ENCODE peak calls at places on chromosomes 5 and 9, in six cellular contexts. Z is stimulated activated CD4-positive, alpha-beta T cell treated with anti-CD3 and anti-CD28 coated beads, Interleukin-12 subunit alpha, Interleukin-12 subunit beta, amount 100 ng/mL, for 4 hours; R is KBM-7; U is cardiac fibroblast; J is A549; K is Right ventricle myocardium superior. Q is an unnamed sample.

GRCh38 chr5:154394328-154394727 is 51.5 kb upstream of the SAP30L start:
- DNase-seq in Z (no peak), J (peak), U (no peak), R (no peak), K (no peak), Q (no peak)

GRCh38 chr9:76619645-76620044 is 144.6 kb upstream of the PCA3 start:
- DNase-seq in Z (no peak), K (no peak), J (no peak), R (no peak), U (peak), Q (peak)

GRCh38 chr5:32339198-32339597 is 26.5 kb upstream of the MTMR12 start:
- DNase-seq in R (peak), Z (no peak), U (peak), J (no peak), K (no peak), Q (peak)

GRCh38 chr5:17295671-17296070 is 78.2 kb downstream of the BASP1 start:
- DNase-seq in R (no peak), Z (no peak), U (no peak), K (no peak), J (no peak), Q (no peak)

GRCh38 chr5:169873642-169874041 is 106.7 kb downstream of the INSYN2B start:
- DNase-seq in Z (no peak), K (peak), U (peak), J (no peak), R (no peak), Q (peak)

GRCh38 chr9:69675563-69675962 is 3.4 kb upstream of the APBA1 start:
- DNase-seq in R (no peak), Z (no peak), J (no peak), K (no peak), U (peak), Q (no peak)

GRCh38 chr5:143001764-143002351 is 231.7 kb downstream of the ARHGAP26 start:
- DNase-seq in U (peak), Z (no peak), J (no peak), K (no peak), R (peak), Q (peak)

GRCh38 chr5:38734353-38734752 is 111.5 kb upstream of the OSMR start:
- DNase-seq in K (no peak), U (no peak), J (no peak), Z (no peak), R (no peak), Q (no peak)

GRCh38 chr5:156326718-156327259 is at the start of gene SGCD:
- DNase-seq in R (no peak), K (peak), U (peak), Z (no peak), J (peak), Q (peak)

GRCh38 chr9:107112707-107113243 is 170.3 kb upstream of the RAD23B start:
- DNase-seq in R (no peak), Z (no peak), J (no peak), K (no peak), U (no peak), Q (no peak)

GRCh38 chr5:142506756-142507155 is 179.1 kb downstream of the FGF1 start:
- DNase-seq in K (no peak), J (no peak), Z (no peak), R (no peak), U (peak), Q (peak)

GRCh38 chr9:109028457-109028856 is 15.2 kb upstream of the CTNNAL1 start:
- DNase-seq in J (no peak), Z (no peak), R (no peak), U (no peak), K (no peak), Q (no peak)

GRCh38 chr9:1729631-1730030 is 285.5 kb upstream of the SMARCA2 start:
- DNase-seq in Z (no peak), R (no peak), U (no peak), K (no peak), J (no peak), Q (no peak)

GRCh38 chr5:177600458-177601018 is 606 bp downstream of the B4GALT7 start:
- DNase-seq in J (no peak), K (no peak), Z (no peak), R (peak), U (peak), Q (peak)

GRCh38 chr5:75623846-75624245 is 12.6 kb downstream of the ANKDD1B start:
- DNase-seq in K (no peak), U (peak), J (no peak), R (no peak), Z (no peak), Q (peak)

GRCh38 chr9:75105841-75106240 is 17.5 kb downstream of the OSTF1 start:
- DNase-seq in J (no peak), U (no peak), K (no peak), Z (no peak), R (no peak), Q (no peak)

GRCh38 chr5:73644385-73644963 is 18.5 kb downstream of the ARHGEF28 start:
- DNase-seq in Z (no peak), U (no peak), R (no peak), K (no peak), J (no peak), Q (no peak)

GRCh38 chr9:127249877-127250276 is 14.7 kb upstream of the GARNL3 start:
- DNase-seq in R (no peak), K (no peak), U (no peak), Z (no peak), J (no peak), Q (no peak)

GRCh38 chr9:9791621-9792020 is 821.2 kb downstream of the PTPRD start:
- DNase-seq in K (no peak), Z (no peak), J (no peak), R (no peak), U (peak), Q (peak)

GRCh38 chr5:170169996-170170395 is 62.8 kb upstream of the C5orf58 start:
- DNase-seq in Z (no peak), U (no peak), R (no peak), K (no peak), J (no peak), Q (no peak)

GRCh38 chr5:147690595-147690994 is 91.9 kb downstream of the JAKMIP2 start:
- DNase-seq in K (no peak), U (no peak), Z (no peak), R (no peak), J (no peak), Q (no peak)

GRCh38 chr9:76542360-76542759 is 83.4 kb downstream of the GCNT1 start:
- DNase-seq in U (no peak), J (no peak), K (no peak), Z (no peak), R (peak), Q (no peak)

GRCh38 chr5:126358525-126358924 is 64.7 kb upstream of the GRAMD2B start:
- DNase-seq in Z (no peak), J (no peak), K (no peak), R (no peak), U (no peak), Q (peak)

GRCh38 chr9:131402073-131402472 is 8.2 kb downstream of the PRRC2B start:
- DNase-seq in J (no peak), U (peak), R (no peak), K (no peak), Z (no peak), Q (peak)

GRCh38 chr5:142474426-142474825 is 149.6 kb upstream of the SPRY4 start:
- DNase-seq in K (no peak), U (peak), J (no peak), R (no peak), Z (no peak), Q (no peak)

GRCh38 chr5:68214472-68215207 is 916 bp upstream of the PIK3R1 start:
- DNase-seq in R (peak), U (peak), K (no peak), J (no peak), Z (peak), Q (no peak)

GRCh38 chr5:138382347-138382746 is 29.9 kb downstream of the KDM3B start:
- DNase-seq in J (no peak), Z (no peak), U (no peak), K (no peak), R (no peak), Q (no peak)

GRCh38 chr5:79702606-79703380 is 13.2 kb downstream of the CMYA5 start:
- DNase-seq in Z (peak), K (no peak), J (peak), R (peak), U (peak), Q (peak)

GRCh38 chr5:34539183-34539582 is 116.9 kb upstream of the RAI14 start:
- DNase-seq in J (no peak), Z (no peak), R (no peak), K (no peak), U (no peak), Q (no peak)

GRCh38 chr5:126875303-126875785 is 98.4 kb downstream of the LMNB1 start:
- DNase-seq in K (no peak), U (no peak), R (no peak), Z (no peak), J (no peak), Q (no peak)

GRCh38 chr5:115995351-115995750 is 33.1 kb downstream of the LVRN start:
- DNase-seq in U (no peak), J (no peak), K (no peak), Z (no peak), R (no peak), Q (no peak)

GRCh38 chr9:93465853-93466252 is 12.5 kb upstream of the FAM120AOS start:
- DNase-seq in R (no peak), K (no peak), U (no peak), Z (no peak), J (no peak), Q (no peak)

GRCh38 chr9:131868766-131869165 is 128.9 kb upstream of the RAPGEF1 start:
- DNase-seq in K (no peak), U (no peak), R (no peak), J (no peak), Z (no peak), Q (peak)

GRCh38 chr9:130427326-130427725 is 17.4 kb upstream of the ASS1 start:
- DNase-seq in K (no peak), R (no peak), U (no peak), J (no peak), Z (no peak), Q (no peak)

GRCh38 chr9:127862075-127863011 is 7.9 kb upstream of the ENG start:
- DNase-seq in R (peak), K (peak), J (no peak), U (no peak), Z (no peak), Q (no peak)

GRCh38 chr9:106697390-106697789 is 165.6 kb upstream of the ZNF462 start:
- DNase-seq in K (no peak), R (no peak), J (no peak), U (no peak), Z (no peak), Q (no peak)

GRCh38 chr9:90894956-90895687 is 93.5 kb downstream of the SYK start:
- DNase-seq in Z (no peak), U (peak), J (peak), R (peak), K (no peak), Q (no peak)

GRCh38 chr9:78601957-78602565 is 305.1 kb downstream of the PSAT1 start:
- DNase-seq in J (no peak), U (peak), K (no peak), R (peak), Z (peak), Q (peak)

GRCh38 chr5:33837301-33837700 is 54.5 kb downstream of the ADAMTS12 start:
- DNase-seq in U (no peak), K (no peak), R (no peak), J (no peak), Z (no peak), Q (no peak)